ENCODE peak calls at places on chromosomes 13 and 19, in five cellular contexts. D is heart left ventricle; V is CD8-positive, alpha-beta T cell; Z is tibial nerve; M is left ventricle myocardium inferior. S is an unnamed sample.

GRCh38 chr19:6413291-6413690 is 11.3 kb downstream of the KHSRP start:
- DNase-seq in D (no peak), M (no peak), V (no peak), Z (no peak), S (no peak)

GRCh38 chr13:106390360-106390759 is 145.1 kb downstream of the EFNB2 start:
- DNase-seq in D (no peak), V (no peak), Z (no peak), M (no peak), S (no peak)

GRCh38 chr19:35742121-35742724 is at the start of gene IGFLR1:
- DNase-seq in Z (no peak), V (peak; percentile 48), D (peak; percentile 56), M (no peak), S (peak; percentile 46)

GRCh38 chr13:26184791-26185250 is 37.3 kb downstream of the RNF6 start:
- DNase-seq in D (peak; percentile 58), V (peak; percentile 59), M (peak; percentile 38), Z (peak; percentile 48), S (peak; percentile 60)

GRCh38 chr19:55697069-55697440 is 22.0 kb downstream of the EPN1 start:
- DNase-seq in Z (no peak), D (no peak), M (no peak), V (no peak), S (no peak)

GRCh38 chr19:35000647-35001501 is 751 bp downstream of the GRAMD1A start:
- DNase-seq in V (peak; percentile 37), D (peak; percentile 51), Z (no peak), M (no peak), S (peak; percentile 60)

GRCh38 chr19:12720851-12721655 is 2.7 kb downstream of the TNPO2 start:
- DNase-seq in V (no peak), M (no peak), Z (no peak), D (peak; percentile 54), S (no peak)

GRCh38 chr19:1521636-1522035 is 2.2 kb upstream of the PLK5 start:
- DNase-seq in D (peak; percentile 63), Z (no peak), M (peak; percentile 46), V (no peak), S (no peak)

GRCh38 chr19:489418-490196 is 6.7 kb upstream of the MADCAM1 start:
- DNase-seq in Z (no peak), D (peak; percentile 61), V (no peak), M (no peak), S (no peak)

GRCh38 chr19:29741226-29741625 is 26.2 kb upstream of the C19orf12 start:
- DNase-seq in Z (no peak), V (no peak), M (no peak), D (no peak), S (no peak)

GRCh38 chr19:16588089-16588823 is 16.0 kb upstream of the SLC35E1 start:
- DNase-seq in M (no peak), D (no peak), Z (no peak), V (peak; percentile 31), S (peak; percentile 70)

GRCh38 chr19:50838239-50838638 is 4.9 kb upstream of the KLK15 start:
- DNase-seq in V (no peak), D (no peak), M (no peak), Z (no peak), S (no peak)

GRCh38 chr19:50835103-50835784 is 1.9 kb upstream of the KLK15 start:
- DNase-seq in Z (no peak), D (no peak), V (no peak), M (no peak), S (no peak)

GRCh38 chr19:50835785-50836542 is 2.6 kb upstream of the KLK15 start:
- DNase-seq in D (peak; percentile 72), Z (peak; percentile 54), M (peak; percentile 66), V (peak; percentile 44), S (no peak)

GRCh38 chr19:50837300-50837699 is 3.9 kb upstream of the KLK15 start:
- DNase-seq in M (no peak), V (no peak), D (no peak), Z (no peak), S (no peak)

DNA sequence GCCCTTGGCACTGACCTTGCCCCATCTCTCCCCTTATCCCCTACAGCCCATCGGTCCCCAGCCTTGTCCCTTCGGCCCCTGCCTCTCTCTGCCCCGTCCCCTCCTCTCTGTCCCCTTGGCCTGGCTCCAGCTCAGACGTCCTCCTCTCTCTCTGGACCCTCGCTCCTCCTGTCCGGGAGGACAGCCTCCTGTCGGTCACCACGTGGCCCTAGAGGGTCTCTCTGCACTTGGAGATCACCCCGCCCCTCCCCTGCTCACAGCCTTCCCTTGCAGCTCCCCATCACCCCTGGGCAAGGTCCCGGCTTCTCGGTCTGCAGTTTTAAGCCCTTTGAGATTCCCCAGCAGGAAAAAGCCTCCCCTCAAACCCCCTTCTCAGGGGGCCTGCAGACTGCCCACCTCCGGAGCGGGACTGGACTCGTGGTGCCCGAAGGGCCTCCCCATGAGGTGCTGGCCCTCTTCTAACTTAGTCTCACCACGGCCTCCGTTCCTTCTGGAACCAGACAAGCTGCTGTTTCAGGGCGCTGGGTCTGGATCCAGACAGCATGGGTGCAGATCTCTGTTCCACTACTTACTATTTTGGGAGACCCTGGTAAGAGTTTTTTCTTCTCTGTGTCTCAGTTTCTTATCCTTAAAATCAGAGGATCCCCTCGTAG is 3.3 kb upstream of the KLK15 start:
- DNase-seq in V (no peak), M (no peak), Z (no peak), D (no peak), S (no peak)
- H3K27ac ChIP-seq in V (no peak overlapping the region), M (no peak overlapping the region), Z (no peak overlapping the region), D (no peak overlapping the region), S (no peak overlapping the region)

GRCh38 chr13:37229931-37230330 is 124.5 kb upstream of the CSNK1A1L start:
- DNase-seq in D (no peak), M (no peak), Z (no peak), V (no peak), S (no peak)

GRCh38 chr13:37225414-37226047 is 120.1 kb upstream of the CSNK1A1L start:
- DNase-seq in Z (no peak), M (no peak), V (no peak), D (no peak), S (no peak)

GRCh38 chr13:37226966-37227365 is 121.5 kb upstream of the CSNK1A1L start:
- DNase-seq in V (no peak), D (no peak), M (no peak), Z (no peak), S (no peak)
- H3K27ac ChIP-seq in V (no peak overlapping the region), D (no peak overlapping the region), M (no peak overlapping the region), Z (no peak overlapping the region), S (no peak overlapping the region)

GRCh38 chr19:18682807-18683108 is 722 bp upstream of the CRTC1 start:
- DNase-seq in M (no peak), D (no peak), Z (no peak), V (no peak), S (no peak)
- H3K27ac ChIP-seq in M (peak overlapping the region; percentile 89), D (peak overlapping the region; percentile 86), Z (peak overlapping the region; percentile 63), V (no peak overlapping the region), S (no peak overlapping the region)

GRCh38 chr13:41883147-41883546 is 77.8 kb downstream of the VWA8 start:
- DNase-seq in Z (no peak), V (no peak), D (no peak), M (no peak), S (no peak)
- H3K27ac ChIP-seq in Z (no peak overlapping the region), V (no peak overlapping the region), D (no peak overlapping the region), M (no peak overlapping the region), S (no peak overlapping the region)

DNA sequence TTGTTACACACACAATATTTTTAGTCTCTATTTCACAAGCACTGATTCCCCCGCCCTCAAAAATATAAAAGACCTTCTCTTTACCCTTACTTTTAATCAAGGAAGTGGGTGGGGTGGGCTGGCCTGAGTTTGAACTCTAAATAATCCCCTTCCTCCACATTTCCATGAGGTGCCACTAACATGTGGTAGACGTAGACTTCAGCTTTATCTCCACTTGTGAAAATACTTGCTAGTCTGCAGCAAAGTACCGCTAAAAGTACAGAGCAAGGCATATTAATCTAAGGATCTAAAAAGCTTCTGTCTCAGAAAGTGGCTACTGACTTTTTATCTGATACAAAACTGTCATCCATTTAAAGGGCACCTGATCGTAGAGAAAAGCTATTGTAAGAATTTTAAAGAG is 739.6 kb upstream of the SLC10A2 start:
- DNase-seq in V (no peak), D (no peak), Z (no peak), M (no peak), S (no peak)
- H3K27ac ChIP-seq in V (no peak overlapping the region), D (no peak overlapping the region), Z (no peak overlapping the region), M (no peak overlapping the region), S (no peak overlapping the region)

DNA sequence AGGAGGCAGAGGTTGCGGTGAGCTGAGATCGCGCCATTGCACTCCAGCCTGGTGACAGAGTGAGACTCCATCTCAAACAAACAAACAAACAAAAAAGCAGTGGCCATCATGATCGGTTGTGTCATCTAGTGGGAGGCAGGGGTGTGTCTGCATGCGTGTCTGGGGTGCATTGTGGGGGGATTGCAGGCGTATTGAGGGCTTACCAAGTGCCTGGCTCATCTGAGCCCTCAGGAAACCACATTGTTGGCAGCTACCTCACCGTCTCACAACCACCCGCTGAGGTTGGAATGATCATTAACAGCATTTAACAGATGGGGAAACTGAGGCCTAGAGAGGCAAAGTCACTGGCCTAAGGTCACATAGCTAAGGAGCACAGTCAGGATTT is 30.5 kb downstream of the NFIC start:
- DNase-seq in D (no peak), V (no peak), M (no peak), Z (no peak), S (no peak)
- H3K27ac ChIP-seq in D (peak overlapping the region; percentile 84), V (no peak overlapping the region), M (peak overlapping the region; percentile 100), Z (peak overlapping the region; percentile 53), S (no peak overlapping the region)

GRCh38 chr19:41530184-41530534 is 45.8 kb upstream of the CEACAM21 start:
- DNase-seq in M (no peak), D (no peak), Z (no peak), V (no peak), S (no peak)
- H3K27ac ChIP-seq in M (peak overlapping the region; percentile 88), D (no peak overlapping the region), Z (no peak overlapping the region), V (no peak overlapping the region), S (no peak overlapping the region)

GRCh38 chr13:112637017-112637801 is 49.3 kb upstream of the TUBGCP3 start:
- DNase-seq in V (no peak), Z (no peak), D (no peak), M (no peak), S (no peak)

GRCh38 chr13:112634102-112634501 is 46.1 kb upstream of the TUBGCP3 start:
- DNase-seq in Z (no peak), D (no peak), V (no peak), M (no peak), S (no peak)

GRCh38 chr13:112638157-112638750 is 50.3 kb upstream of the TUBGCP3 start:
- DNase-seq in Z (no peak), V (no peak), M (no peak), D (no peak), S (no peak)

GRCh38 chr13:112636401-112636975 is 48.5 kb upstream of the TUBGCP3 start:
- DNase-seq in V (no peak), Z (no peak), M (no peak), D (no peak), S (no peak)

DNA sequence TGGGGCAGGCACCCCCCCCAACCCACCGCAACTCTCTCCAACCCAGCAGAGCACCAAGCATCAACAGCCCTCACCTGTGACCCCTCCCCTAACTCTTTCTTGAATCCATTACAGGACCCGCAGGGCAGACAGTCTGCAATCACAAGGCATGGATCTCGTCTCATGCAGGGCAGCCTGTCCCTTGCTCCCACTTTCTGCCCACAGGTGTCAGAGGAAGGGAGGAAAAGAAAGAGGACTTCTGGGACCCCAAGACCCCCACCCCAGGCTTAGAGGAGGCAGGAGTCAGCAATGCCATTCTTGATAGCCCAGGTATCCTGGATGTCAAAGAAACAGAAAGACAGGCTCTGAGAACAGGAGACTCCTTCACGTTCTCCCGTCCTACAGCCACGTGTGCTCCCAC is 47.4 kb upstream of the TUBGCP3 start:
- DNase-seq in M (no peak), D (no peak), Z (no peak), V (no peak), S (no peak)
- H3K27ac ChIP-seq in M (no peak overlapping the region), D (no peak overlapping the region), Z (no peak overlapping the region), V (no peak overlapping the region), S (no peak overlapping the region)